ENCODE peak calls at places on chromosomes 7 and 10, in five cellular contexts. One of them, this sample, is unnamed.

GRCh38 chr10:80270887-80271286 is 18.6 kb downstream of the MAT1A start:
- DNase-seq in stomach: no peak
- DNase-seq in GM23248: no peak
- DNase-seq in D341Med: no peak
- DNase-seq in head of caudate nucleus: no peak
- DNase-seq in this sample: no peak

GRCh38 chr7:150787321-150788281 is 12.6 kb downstream of the TMEM176B start:
- DNase-seq in stomach: no peak
- DNase-seq in GM23248: peak
- DNase-seq in D341Med: peak
- DNase-seq in head of caudate nucleus: no peak
- DNase-seq in this sample: no peak

GRCh38 chr7:28572321-28573058 is 160.2 kb downstream of the CREB5 start:
- DNase-seq in stomach: no peak
- DNase-seq in GM23248: no peak
- DNase-seq in D341Med: no peak
- DNase-seq in head of caudate nucleus: no peak
- DNase-seq in this sample: no peak

GRCh38 chr7:90624128-90624980 is 28.2 kb downstream of the CDK14 start:
- DNase-seq in stomach: no peak
- DNase-seq in GM23248: peak
- DNase-seq in D341Med: peak
- DNase-seq in head of caudate nucleus: no peak
- DNase-seq in this sample: no peak

GRCh38 chr7:132234751-132235150 is 341.5 kb downstream of the PLXNA4 start:
- DNase-seq in stomach: no peak
- DNase-seq in GM23248: no peak
- DNase-seq in D341Med: no peak
- DNase-seq in head of caudate nucleus: no peak
- DNase-seq in this sample: no peak

GRCh38 chr10:80324086-80324485 is 32.5 kb downstream of the DYDC1 start:
- DNase-seq in stomach: no peak
- DNase-seq in GM23248: peak
- DNase-seq in D341Med: no peak
- DNase-seq in head of caudate nucleus: no peak
- DNase-seq in this sample: no peak

GRCh38 chr10:124106241-124106905 is 13.0 kb upstream of the CHST15 start:
- DNase-seq in stomach: peak
- DNase-seq in GM23248: peak
- DNase-seq in D341Med: no peak
- DNase-seq in head of caudate nucleus: no peak
- DNase-seq in this sample: peak

GRCh38 chr7:40799493-40800406 is 664.9 kb downstream of the SUGCT start:
- DNase-seq in stomach: no peak
- DNase-seq in GM23248: peak
- DNase-seq in D341Med: no peak
- DNase-seq in head of caudate nucleus: no peak
- DNase-seq in this sample: no peak

GRCh38 chr7:127876393-127876792 is 154.8 kb downstream of the LRRC4 start:
- DNase-seq in stomach: no peak
- DNase-seq in GM23248: peak
- DNase-seq in D341Med: no peak
- DNase-seq in head of caudate nucleus: no peak
- DNase-seq in this sample: no peak

GRCh38 chr7:129144095-129144833 is at the start of gene TSPAN33:
- DNase-seq in stomach: peak
- DNase-seq in GM23248: peak
- DNase-seq in D341Med: peak
- DNase-seq in head of caudate nucleus: peak
- DNase-seq in this sample: peak

GRCh38 chr7:26212921-26213718 is 11.6 kb downstream of the CBX3 start:
- DNase-seq in stomach: no peak
- DNase-seq in GM23248: no peak
- DNase-seq in D341Med: no peak
- DNase-seq in head of caudate nucleus: no peak
- DNase-seq in this sample: no peak

GRCh38 chr10:118621304-118621942 is 26.0 kb upstream of the PRLHR start:
- DNase-seq in stomach: no peak
- DNase-seq in GM23248: no peak
- DNase-seq in D341Med: no peak
- DNase-seq in head of caudate nucleus: no peak
- DNase-seq in this sample: no peak

GRCh38 chr10:16049050-16049449 is 188.7 kb upstream of the MINDY3 start:
- DNase-seq in stomach: no peak
- DNase-seq in GM23248: peak
- DNase-seq in D341Med: no peak
- DNase-seq in head of caudate nucleus: no peak
- DNase-seq in this sample: no peak

GRCh38 chr10:70283071-70283444 is 746 bp downstream of the NPFFR1 start:
- DNase-seq in stomach: no peak
- DNase-seq in GM23248: no peak
- DNase-seq in D341Med: no peak
- DNase-seq in head of caudate nucleus: no peak
- DNase-seq in this sample: no peak

GRCh38 chr10:55550241-55550640 is 749.2 kb upstream of the PCDH15 start:
- DNase-seq in stomach: no peak
- DNase-seq in GM23248: peak
- DNase-seq in D341Med: no peak
- DNase-seq in head of caudate nucleus: no peak
- DNase-seq in this sample: no peak

GRCh38 chr7:153445641-153446040 is 606.6 kb upstream of the DPP6 start:
- DNase-seq in stomach: no peak
- DNase-seq in GM23248: no peak
- DNase-seq in D341Med: no peak
- DNase-seq in head of caudate nucleus: no peak
- DNase-seq in this sample: no peak

GRCh38 chr10:28733245-28733644 is 55.9 kb downstream of the BAMBI start:
- DNase-seq in stomach: no peak
- DNase-seq in GM23248: no peak
- DNase-seq in D341Med: no peak
- DNase-seq in head of caudate nucleus: no peak
- DNase-seq in this sample: no peak

This sample was measured in left cardiac atrium.